ENCODE peak calls at places on chromosome 10, in five cellular contexts. One of them, this sample, is unnamed.

GRCh38 chr10:3529691-3530090 is 255.3 kb downstream of the KLF6 start:
- DNase-seq in heart right ventricle: no peak
- DNase-seq in left lung: no peak
- DNase-seq in fibroblast of lung: no peak
- DNase-seq in fibroblast of mammary gland: no peak
- DNase-seq in this sample: no peak

GRCh38 chr10:88004451-88004850 is 141.0 kb downstream of the PTEN start:
- DNase-seq in heart right ventricle: no peak
- DNase-seq in left lung: no peak
- DNase-seq in fibroblast of lung: peak; percentile 75
- DNase-seq in fibroblast of mammary gland: peak; percentile 30
- DNase-seq in this sample: no peak

GRCh38 chr10:4131407-4132215 is 346.6 kb upstream of the KLF6 start:
- DNase-seq in heart right ventricle: no peak
- DNase-seq in left lung: no peak
- DNase-seq in fibroblast of lung: peak; percentile 93
- DNase-seq in fibroblast of mammary gland: peak; percentile 88
- DNase-seq in this sample: peak; percentile 83

GRCh38 chr10:43199684-43200537 is 61.7 kb downstream of the CSGALNACT2 start:
- DNase-seq in heart right ventricle: peak; percentile 2
- DNase-seq in left lung: no peak
- DNase-seq in fibroblast of lung: no peak
- DNase-seq in fibroblast of mammary gland: no peak
- DNase-seq in this sample: no peak

GRCh38 chr10:124721295-124722052 is 22.7 kb downstream of the FAM53B start:
- DNase-seq in heart right ventricle: peak; percentile 61
- DNase-seq in left lung: no peak
- DNase-seq in fibroblast of lung: no peak
- DNase-seq in fibroblast of mammary gland: peak; percentile 55
- DNase-seq in this sample: no peak

GRCh38 chr10:70595566-70596016 is 7.0 kb downstream of the PRF1 start:
- DNase-seq in heart right ventricle: no peak
- DNase-seq in left lung: no peak
- DNase-seq in fibroblast of lung: no peak
- DNase-seq in fibroblast of mammary gland: no peak
- DNase-seq in this sample: no peak

GRCh38 chr10:126101744-126102143 is 205.4 kb downstream of the FANK1 start:
- DNase-seq in heart right ventricle: no peak
- DNase-seq in left lung: no peak
- DNase-seq in fibroblast of lung: no peak
- DNase-seq in fibroblast of mammary gland: no peak
- DNase-seq in this sample: no peak

GRCh38 chr10:88386204-88386877 is 196.8 kb downstream of the RNLS start:
- DNase-seq in heart right ventricle: no peak
- DNase-seq in left lung: no peak
- DNase-seq in fibroblast of lung: no peak
- DNase-seq in fibroblast of mammary gland: peak; percentile 20
- DNase-seq in this sample: peak; percentile 60

GRCh38 chr10:2575460-2575859 is 491.9 kb upstream of the PFKP start:
- DNase-seq in heart right ventricle: no peak
- DNase-seq in left lung: no peak
- DNase-seq in fibroblast of lung: no peak
- DNase-seq in fibroblast of mammary gland: no peak
- DNase-seq in this sample: no peak

GRCh38 chr10:86293323-86293840 is 73.2 kb downstream of the GRID1 start:
- DNase-seq in heart right ventricle: no peak
- DNase-seq in left lung: no peak
- DNase-seq in fibroblast of lung: no peak
- DNase-seq in fibroblast of mammary gland: no peak
- DNase-seq in this sample: no peak

GRCh38 chr10:12540341-12540781 is 191.0 kb downstream of the CAMK1D start:
- DNase-seq in heart right ventricle: no peak
- DNase-seq in left lung: no peak
- DNase-seq in fibroblast of lung: peak; percentile 92
- DNase-seq in fibroblast of mammary gland: peak; percentile 5
- DNase-seq in this sample: no peak

GRCh38 chr10:58651040-58651439 is 138.4 kb downstream of the BICC1 start:
- DNase-seq in heart right ventricle: peak; percentile 28
- DNase-seq in left lung: no peak
- DNase-seq in fibroblast of lung: peak; percentile 89
- DNase-seq in fibroblast of mammary gland: peak; percentile 71
- DNase-seq in this sample: no peak

GRCh38 chr10:72321248-72322029 is 33.3 kb downstream of the DNAJB12 start:
- DNase-seq in heart right ventricle: no peak
- DNase-seq in left lung: no peak
- DNase-seq in fibroblast of lung: no peak
- DNase-seq in fibroblast of mammary gland: no peak
- DNase-seq in this sample: no peak

GRCh38 chr10:59878915-59879314 is 27.4 kb downstream of the CCDC6 start:
- DNase-seq in heart right ventricle: no peak
- DNase-seq in left lung: no peak
- DNase-seq in fibroblast of lung: no peak
- DNase-seq in fibroblast of mammary gland: no peak
- DNase-seq in this sample: no peak

GRCh38 chr10:79158004-79158340 is 89.2 kb downstream of the ZMIZ1 start:
- DNase-seq in heart right ventricle: no peak
- DNase-seq in left lung: no peak
- DNase-seq in fibroblast of lung: no peak
- DNase-seq in fibroblast of mammary gland: no peak
- DNase-seq in this sample: no peak

GRCh38 chr10:79158402-79159097 is 89.8 kb downstream of the ZMIZ1 start:
- DNase-seq in heart right ventricle: no peak
- DNase-seq in left lung: no peak
- DNase-seq in fibroblast of lung: no peak
- DNase-seq in fibroblast of mammary gland: no peak
- DNase-seq in this sample: no peak

GRCh38 chr10:79156334-79157274 is 87.8 kb downstream of the ZMIZ1 start:
- DNase-seq in heart right ventricle: no peak
- DNase-seq in left lung: no peak
- DNase-seq in fibroblast of lung: no peak
- DNase-seq in fibroblast of mammary gland: no peak
- DNase-seq in this sample: no peak

GRCh38 chr10:79153753-79154152 is 85.0 kb downstream of the ZMIZ1 start:
- DNase-seq in heart right ventricle: peak; percentile 83
- DNase-seq in left lung: no peak
- DNase-seq in fibroblast of lung: no peak
- DNase-seq in fibroblast of mammary gland: no peak
- DNase-seq in this sample: no peak

DNA sequence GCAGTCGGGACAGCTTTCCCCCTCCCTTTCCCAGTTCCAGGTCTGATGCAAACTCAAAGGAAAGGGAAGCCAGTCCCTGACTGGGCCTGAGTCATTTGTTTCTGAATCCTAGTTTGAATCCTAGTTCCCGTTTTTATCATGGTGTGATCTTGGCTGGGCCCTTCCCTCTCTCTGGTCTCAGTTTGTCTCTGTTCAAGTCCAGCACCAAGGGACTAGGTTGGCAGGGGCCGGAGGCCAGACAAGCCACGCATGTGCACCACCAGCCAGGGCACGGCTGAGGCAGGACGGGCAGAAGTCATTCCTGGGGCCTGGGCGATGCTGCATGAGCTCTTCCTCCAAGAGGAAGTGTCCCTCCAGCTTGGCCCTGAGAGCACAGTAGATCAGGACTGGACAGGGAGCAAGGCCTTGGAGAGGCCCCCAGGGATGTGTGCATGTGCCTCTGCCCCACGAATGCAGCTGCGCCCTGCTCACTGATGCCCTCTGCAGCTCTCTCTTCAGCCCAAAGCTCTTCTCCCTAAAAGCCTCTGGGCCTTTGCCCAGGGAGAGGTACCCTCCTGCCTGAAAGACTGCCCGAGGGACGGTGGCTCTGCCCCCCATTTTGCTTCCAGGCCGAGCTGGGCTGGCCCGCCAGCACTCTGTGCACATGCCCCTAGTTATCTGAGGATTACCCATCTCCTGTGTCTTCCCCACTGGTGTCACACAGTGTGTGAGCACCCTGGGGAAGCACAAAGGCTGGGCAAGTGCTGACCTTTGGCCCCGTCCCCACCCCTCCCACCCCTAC is 86.7 kb downstream of the ZMIZ1 start:
- DNase-seq in heart right ventricle: peak; percentile 47
- DNase-seq in left lung: no peak
- DNase-seq in fibroblast of lung: peak; percentile 52
- DNase-seq in fibroblast of mammary gland: peak; percentile 67
- DNase-seq in this sample: no peak
- TF ChIP-seq CTCF in heart right ventricle: peak; percentile 8
- TF ChIP-seq CTCF in left lung: no peak
- TF ChIP-seq CTCF in fibroblast of lung: no peak
- TF ChIP-seq CTCF in fibroblast of mammary gland: no peak
- TF ChIP-seq CTCF in this sample: peak; percentile 20

GRCh38 chr10:24468281-24468751 is 255.4 kb downstream of the ARHGAP21 start:
- DNase-seq in heart right ventricle: peak; percentile 47
- DNase-seq in left lung: no peak
- DNase-seq in fibroblast of lung: peak; percentile 58
- DNase-seq in fibroblast of mammary gland: peak; percentile 51
- DNase-seq in this sample: no peak
- H3K4me3 ChIP-seq in heart right ventricle: no peak overlapping the region
- H3K4me3 ChIP-seq in left lung: peak overlapping the region; percentile 30
- H3K4me3 ChIP-seq in fibroblast of lung: no peak overlapping the region
- H3K4me3 ChIP-seq in fibroblast of mammary gland: no peak overlapping the region
- H3K4me3 ChIP-seq in this sample: no peak overlapping the region

GRCh38 chr10:49379596-49380410 is 16.1 kb downstream of the DRGX start:
- DNase-seq in heart right ventricle: no peak
- DNase-seq in left lung: no peak
- DNase-seq in fibroblast of lung: no peak
- DNase-seq in fibroblast of mammary gland: no peak
- DNase-seq in this sample: no peak
- TF ChIP-seq CTCF in heart right ventricle: no peak
- TF ChIP-seq CTCF in left lung: no peak
- TF ChIP-seq CTCF in fibroblast of lung: no peak
- TF ChIP-seq CTCF in fibroblast of mammary gland: peak; percentile 16
- TF ChIP-seq CTCF in this sample: peak; percentile 50

DNA sequence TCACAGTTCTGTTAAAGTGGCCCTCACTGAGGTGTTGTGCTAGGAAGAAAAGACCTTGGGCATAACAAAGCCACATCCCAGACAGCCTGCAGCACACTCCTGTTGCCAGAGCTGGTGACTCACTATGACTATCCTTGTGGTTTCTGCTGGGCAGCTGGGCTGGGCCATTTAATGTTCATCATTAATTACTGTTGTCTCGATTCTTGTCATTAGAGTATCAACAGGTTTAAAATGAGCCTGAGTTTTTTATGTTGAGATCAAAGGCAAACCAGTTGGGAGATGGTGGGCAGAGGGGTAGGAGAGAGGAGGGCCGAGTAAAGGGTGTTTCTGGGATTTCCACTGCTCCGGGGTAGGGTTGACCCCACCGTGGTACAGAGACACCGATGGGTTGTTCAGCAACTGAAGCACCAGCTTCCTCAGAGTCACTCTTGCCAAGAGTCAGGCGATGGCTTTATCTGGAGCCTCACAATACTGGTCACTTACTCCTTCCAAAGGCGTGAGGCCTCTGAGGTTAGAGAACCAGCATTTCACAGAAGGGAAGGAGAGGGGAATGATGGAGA is 128.7 kb upstream of the LYZL1 start:
- DNase-seq in heart right ventricle: no peak
- DNase-seq in left lung: no peak
- DNase-seq in fibroblast of lung: peak; percentile 96
- DNase-seq in fibroblast of mammary gland: peak; percentile 82
- DNase-seq in this sample: no peak
- H3K4me3 ChIP-seq in heart right ventricle: no peak overlapping the region
- H3K4me3 ChIP-seq in left lung: no peak overlapping the region
- H3K4me3 ChIP-seq in fibroblast of lung: no peak overlapping the region
- H3K4me3 ChIP-seq in fibroblast of mammary gland: no peak overlapping the region
- H3K4me3 ChIP-seq in this sample: no peak overlapping the region

GRCh38 chr10:5588603-5589002 is 63.8 kb downstream of the CALML3 start:
- DNase-seq in heart right ventricle: no peak
- DNase-seq in left lung: no peak
- DNase-seq in fibroblast of lung: no peak
- DNase-seq in fibroblast of mammary gland: no peak
- DNase-seq in this sample: no peak

GRCh38 chr10:5591336-5591824 is 66.6 kb downstream of the CALML3 start:
- DNase-seq in heart right ventricle: no peak
- DNase-seq in left lung: no peak
- DNase-seq in fibroblast of lung: no peak
- DNase-seq in fibroblast of mammary gland: no peak
- DNase-seq in this sample: no peak

GRCh38 chr10:5589071-5589962 is 64.6 kb downstream of the CALML3 start:
- DNase-seq in heart right ventricle: no peak
- DNase-seq in left lung: no peak
- DNase-seq in fibroblast of lung: no peak
- DNase-seq in fibroblast of mammary gland: no peak
- DNase-seq in this sample: no peak

GRCh38 chr10:5590816-5591215 is 66.1 kb downstream of the CALML3 start:
- DNase-seq in heart right ventricle: no peak
- DNase-seq in left lung: no peak
- DNase-seq in fibroblast of lung: no peak
- DNase-seq in fibroblast of mammary gland: no peak
- DNase-seq in this sample: no peak

DNA sequence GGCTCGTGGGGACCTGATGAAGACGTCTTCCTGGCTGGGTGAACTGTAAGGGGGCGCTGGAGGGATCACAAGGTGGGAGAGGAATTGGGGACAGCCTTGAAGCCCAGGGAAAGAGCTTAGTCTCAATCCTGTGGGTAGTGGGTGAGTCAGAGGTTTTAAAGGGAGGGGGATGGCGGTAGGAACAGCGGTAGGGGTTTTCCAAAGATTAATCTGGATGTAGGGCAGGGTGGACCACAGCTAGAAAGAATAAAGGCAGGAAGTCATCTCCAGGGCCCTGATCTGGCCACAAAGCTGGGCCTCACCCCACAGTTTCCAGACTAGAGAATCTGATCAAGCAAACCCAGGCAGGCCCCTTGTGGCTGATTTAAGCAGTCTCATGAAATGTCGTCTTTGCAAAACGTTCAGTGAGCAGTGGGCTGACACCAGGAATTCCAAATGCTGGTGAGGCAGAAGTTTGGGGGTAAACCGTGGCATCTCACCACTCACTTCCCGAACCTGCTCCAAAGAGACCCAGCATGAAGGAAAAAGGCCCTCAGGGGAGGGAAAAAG is 65.3 kb downstream of the CALML3 start:
- DNase-seq in heart right ventricle: no peak
- DNase-seq in left lung: no peak
- DNase-seq in fibroblast of lung: peak; percentile 86
- DNase-seq in fibroblast of mammary gland: peak; percentile 35
- DNase-seq in this sample: no peak
- TF ChIP-seq CTCF in heart right ventricle: no peak
- TF ChIP-seq CTCF in left lung: no peak
- TF ChIP-seq CTCF in fibroblast of lung: peak; percentile 30
- TF ChIP-seq CTCF in fibroblast of mammary gland: peak; percentile 21
- TF ChIP-seq CTCF in this sample: peak; percentile 15